ENCODE peak calls at places on chromosomes 12 and 14, in five cellular contexts. A is spleen, N is tibial nerve, H is dorsolateral prefrontal cortex, G is uterus. W is an unnamed sample. For H3K27me3, the result is how much of the 10 kb centered on the place peaks cover.

GRCh38 chr12:6367969-6368892 is 7.1 kb downstream of the SCNN1A start:
- DNase-seq in A (peak), N (no peak), H (no peak), G (no peak), W (no peak)

GRCh38 chr14:102795060-102795925 is 18.0 kb downstream of the TRAF3 start:
- DNase-seq in A (no peak), N (peak), H (no peak), G (peak), W (no peak)

GRCh38 chr12:30181334-30181733 is 397.6 kb upstream of the TMTC1 start:
- DNase-seq in A (no peak), N (no peak), H (no peak), G (no peak), W (no peak)

GRCh38 chr12:55707841-55708694 is at the start of gene ITGA7:
- DNase-seq in A (peak), N (no peak), H (peak), G (peak), W (peak)

GRCh38 chr12:65565601-65566560 is 258.4 kb upstream of the HMGA2 start:
- DNase-seq in A (no peak), N (no peak), H (no peak), G (no peak), W (no peak)

GRCh38 chr14:70755655-70756054 is 53.7 kb downstream of the MAP3K9 start:
- DNase-seq in A (no peak), N (no peak), H (no peak), G (no peak), W (no peak)

GRCh38 chr12:120101182-120101581 is 15.4 kb downstream of the RAB35 start:
- DNase-seq in A (no peak), N (no peak), H (no peak), G (peak), W (no peak)

GRCh38 chr12:64389154-64389553 is 1.4 kb downstream of the C12orf56 start:
- DNase-seq in A (no peak), N (no peak), H (no peak), G (no peak), W (no peak)

GRCh38 chr12:73053903-73054302 is 781.7 kb downstream of the TRHDE start:
- DNase-seq in A (no peak), N (no peak), H (no peak), G (no peak), W (no peak)

GRCh38 chr12:107126688-107127481 is 33.5 kb upstream of the CRY1 start:
- DNase-seq in A (no peak), N (no peak), H (no peak), G (no peak), W (no peak)

GRCh38 chr12:4891866-4892265 is 17.8 kb upstream of the KCNA1 start:
- DNase-seq in A (no peak), N (no peak), H (no peak), G (no peak), W (no peak)
- H3K27me3 ChIP-seq in A (under half), N (under half), H (under half), G (under half), W (under half)

GRCh38 chr12:132175496-132176357 is 31.5 kb downstream of the NOC4L start:
- DNase-seq in A (peak), N (no peak), H (no peak), G (no peak), W (no peak)
- H3K27me3 ChIP-seq in A (under half), N (half or more), H (under half), G (under half), W (under half)

GRCh38 chr14:33985242-33985641 is 34.4 kb upstream of the EGLN3 start:
- DNase-seq in A (no peak), N (no peak), H (no peak), G (no peak), W (no peak)

GRCh38 chr14:33978892-33979612 is 28.2 kb upstream of the EGLN3 start:
- DNase-seq in A (no peak), N (no peak), H (no peak), G (no peak), W (no peak)

DNA sequence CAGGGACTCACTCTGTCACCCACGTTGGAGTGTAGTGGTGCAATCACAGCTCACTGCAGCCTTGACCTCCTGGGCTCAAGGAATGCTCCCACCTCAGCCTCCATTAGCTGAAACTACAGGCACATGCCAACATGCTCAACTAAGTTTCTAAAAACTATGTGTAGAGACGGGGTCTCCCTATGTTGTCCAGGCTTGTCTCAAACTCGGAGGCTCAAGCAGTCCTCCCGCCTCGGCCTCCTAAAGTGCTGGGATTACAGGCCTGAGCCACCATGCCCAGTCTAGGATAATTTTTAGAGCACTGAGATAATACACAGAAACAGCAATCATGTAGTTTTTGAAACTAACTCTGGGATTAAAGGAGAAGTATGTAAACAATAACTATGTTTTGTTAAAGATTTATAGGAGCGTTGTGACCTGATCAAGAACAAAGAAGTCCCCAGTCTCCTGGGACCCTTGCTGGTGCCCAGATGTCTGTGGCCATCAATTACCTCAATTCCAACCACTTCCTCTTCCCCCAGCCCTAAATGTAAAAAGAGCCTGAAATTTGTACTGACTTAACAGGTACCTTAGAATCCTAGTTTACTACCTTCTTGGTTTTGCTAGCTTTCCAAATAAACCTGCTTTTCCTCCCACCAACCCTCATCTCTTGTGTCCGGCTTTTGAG is 28.9 kb upstream of the EGLN3 start:
- DNase-seq in A (no peak), N (no peak), H (no peak), G (no peak), W (no peak)
- H3K27me3 ChIP-seq in A (under half), N (under half), H (under half), G (under half), W (under half)

GRCh38 chr14:49999216-49999761 is 106.4 kb downstream of the ARF6 start:
- DNase-seq in A (peak), N (peak), H (no peak), G (peak), W (peak)
- H3K27me3 ChIP-seq in A (under half), N (under half), H (under half), G (under half), W (under half)

DNA sequence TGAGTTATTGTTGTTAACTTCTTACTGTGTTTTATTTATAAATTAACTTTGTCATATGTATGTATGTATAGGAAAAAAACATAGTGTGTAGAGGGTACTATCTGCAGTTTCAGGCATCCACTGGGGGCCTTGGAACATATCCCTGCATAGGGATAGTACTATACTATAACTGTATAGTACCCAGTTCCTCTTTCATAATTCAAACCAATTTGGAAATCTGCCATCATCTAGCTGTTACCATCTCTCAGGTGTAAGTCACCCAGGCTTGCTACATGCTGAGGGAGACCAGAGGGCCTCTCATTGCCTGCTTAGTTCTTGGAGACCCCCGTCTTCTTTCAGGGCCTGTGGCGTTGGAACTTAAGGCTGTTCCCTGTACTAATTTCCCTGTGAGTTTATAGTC is 12.9 kb upstream of the DCD start:
- DNase-seq in A (no peak), N (no peak), H (no peak), G (no peak), W (no peak)
- H3K27me3 ChIP-seq in A (under half), N (under half), H (under half), G (under half), W (under half)